ENCODE peak calls at places on chromosomes 12 and 14, in five cellular contexts. N is BE2C, Q is choroid plexus epithelial cell, E is dermis blood vessel endothelial cell, Y is pons. U is an unnamed sample.

GRCh38 chr14:96260341-96260821 is 4.4 kb downstream of the BDKRB1 start:
- DNase-seq in N (no peak), Q (peak), E (no peak), Y (no peak), U (no peak)

GRCh38 chr12:10069099-10069498 is 29.7 kb downstream of the CLEC1A start:
- DNase-seq in N (no peak), Q (no peak), E (peak), Y (peak), U (peak)

GRCh38 chr14:32681598-32681997 is 257.1 kb upstream of the NPAS3 start:
- DNase-seq in N (no peak), Q (no peak), E (no peak), Y (no peak), U (no peak)

GRCh38 chr12:12927211-12928079 is 24.5 kb downstream of the GPRC5D start:
- DNase-seq in N (peak), Q (peak), E (peak), Y (no peak), U (peak)

GRCh38 chr14:21275261-21275858 is 4.5 kb upstream of the RPGRIP1 start:
- DNase-seq in N (no peak), Q (no peak), E (no peak), Y (no peak), U (no peak)

GRCh38 chr14:104119119-104119699 is 19.2 kb upstream of the KIF26A start:
- DNase-seq in N (no peak), Q (no peak), E (no peak), Y (no peak), U (no peak)

GRCh38 chr12:51907083-51907863 is at the start of gene ACVRL1:
- DNase-seq in N (no peak), Q (no peak), E (peak), Y (no peak), U (peak)

GRCh38 chr12:77167801-77168200 is 102.4 kb upstream of the E2F7 start:
- DNase-seq in N (no peak), Q (no peak), E (no peak), Y (no peak), U (no peak)

GRCh38 chr12:57837779-57838562 is 8.6 kb downstream of the CTDSP2 start:
- DNase-seq in N (no peak), Q (peak), E (peak), Y (no peak), U (peak)

GRCh38 chr12:102024765-102025164 is 37.0 kb downstream of the WASHC3 start:
- DNase-seq in N (no peak), Q (no peak), E (peak), Y (no peak), U (no peak)

GRCh38 chr12:3730111-3730510 is 22.8 kb downstream of the CRACR2A start:
- DNase-seq in N (no peak), Q (no peak), E (no peak), Y (no peak), U (no peak)

GRCh38 chr12:22257100-22257499 is 77.4 kb downstream of the ST8SIA1 start:
- DNase-seq in N (no peak), Q (no peak), E (no peak), Y (no peak), U (no peak)

GRCh38 chr12:716506-716905 is 35.9 kb upstream of the WNK1 start:
- DNase-seq in N (no peak), Q (peak), E (peak), Y (no peak), U (peak)

GRCh38 chr14:58747181-58747580 is 109.4 kb downstream of the DACT1 start:
- DNase-seq in N (no peak), Q (peak), E (no peak), Y (peak), U (peak)

GRCh38 chr12:26488339-26488738 is 293.0 kb downstream of the SSPN start:
- DNase-seq in N (no peak), Q (no peak), E (no peak), Y (no peak), U (no peak)

GRCh38 chr12:94553130-94553519 is 93.5 kb upstream of the CEP83 start:
- DNase-seq in N (no peak), Q (peak), E (peak), Y (peak), U (peak)

GRCh38 chr14:94780536-94781404 is 10.9 kb upstream of the GSC start:
- DNase-seq in N (no peak), Q (no peak), E (no peak), Y (no peak), U (peak)

GRCh38 chr14:91108941-91109611 is 4.8 kb upstream of the DGLUCY start:
- DNase-seq in N (no peak), Q (no peak), E (peak), Y (no peak), U (no peak)

GRCh38 chr12:72267974-72268373 is 4.2 kb upstream of the TRHDE start:
- DNase-seq in N (no peak), Q (peak), E (no peak), Y (no peak), U (no peak)

GRCh38 chr14:61475316-61475715 is 153.9 kb downstream of the PRKCH start:
- DNase-seq in N (no peak), Q (peak), E (peak), Y (peak), U (peak)

GRCh38 chr14:22737052-22737451 is 29.4 kb upstream of the OXA1L start:
- DNase-seq in N (no peak), Q (no peak), E (no peak), Y (no peak), U (no peak)

GRCh38 chr12:66154776-66155175 is 15.0 kb downstream of the TMBIM4 start:
- DNase-seq in N (no peak), Q (no peak), E (peak), Y (peak), U (no peak)

GRCh38 chr12:94172031-94172430 is 23.7 kb downstream of the PLXNC1 start:
- DNase-seq in N (no peak), Q (peak), E (no peak), Y (no peak), U (peak)

GRCh38 chr14:61747342-61747741 is 14.9 kb upstream of the SNAPC1 start:
- DNase-seq in N (no peak), Q (peak), E (no peak), Y (no peak), U (no peak)

GRCh38 chr12:3171195-3171591 is 94.0 kb downstream of the TSPAN9 start:
- DNase-seq in N (no peak), Q (peak), E (no peak), Y (no peak), U (no peak)

U was measured in astrocyte of the hippocampus.